ENCODE peak calls at places on chromosomes 16 and 17, in seven cellular contexts. One of them, this sample, is unnamed.

GRCh38 chr16:56354746-56355145 is 70.6 kb downstream of the AMFR start:
- DNase-seq in HCT116: no peak
- DNase-seq in heart left ventricle: no peak
- DNase-seq in T-helper 9 cell: no peak
- DNase-seq in T-helper 1 cell: no peak
- DNase-seq in endothelial cell: no peak
- DNase-seq in stimulated activated CD4-positive, alpha-beta T cell treated with anti-CD3 and anti-CD28 coated beads, Interleukin-2, amount 100 ng/mL, for 48 hours: no peak
- DNase-seq in this sample: no peak

GRCh38 chr17:16371742-16372141 is 9.1 kb upstream of the UBB start:
- DNase-seq in HCT116: no peak
- DNase-seq in stimulated activated CD4-positive, alpha-beta T cell treated with anti-CD3 and anti-CD28 coated beads, Interleukin-2, amount 100 ng/mL, for 48 hours: no peak
- DNase-seq in T-helper 1 cell: no peak
- DNase-seq in endothelial cell: no peak
- DNase-seq in T-helper 9 cell: no peak
- DNase-seq in heart left ventricle: no peak
- DNase-seq in this sample: no peak

GRCh38 chr17:45640141-45640850 is 143.8 kb upstream of the CRHR1 start:
- DNase-seq in T-helper 1 cell: peak
- DNase-seq in HCT116: peak
- DNase-seq in T-helper 9 cell: peak
- DNase-seq in endothelial cell: peak
- DNase-seq in stimulated activated CD4-positive, alpha-beta T cell treated with anti-CD3 and anti-CD28 coated beads, Interleukin-2, amount 100 ng/mL, for 48 hours: peak
- DNase-seq in heart left ventricle: peak
- DNase-seq in this sample: peak

GRCh38 chr17:79745641-79746105 is 14.9 kb downstream of the ENPP7 start:
- DNase-seq in heart left ventricle: no peak
- DNase-seq in T-helper 1 cell: no peak
- DNase-seq in HCT116: peak
- DNase-seq in endothelial cell: no peak
- DNase-seq in T-helper 9 cell: no peak
- DNase-seq in stimulated activated CD4-positive, alpha-beta T cell treated with anti-CD3 and anti-CD28 coated beads, Interleukin-2, amount 100 ng/mL, for 48 hours: no peak
- DNase-seq in this sample: no peak

GRCh38 chr17:81814748-81815645 is 11.0 kb downstream of the GCGR start:
- DNase-seq in endothelial cell: no peak
- DNase-seq in HCT116: no peak
- DNase-seq in stimulated activated CD4-positive, alpha-beta T cell treated with anti-CD3 and anti-CD28 coated beads, Interleukin-2, amount 100 ng/mL, for 48 hours: no peak
- DNase-seq in T-helper 1 cell: no peak
- DNase-seq in T-helper 9 cell: no peak
- DNase-seq in heart left ventricle: no peak
- DNase-seq in this sample: no peak

GRCh38 chr16:31709181-31709580 is 164.4 kb upstream of the ZNF267 start:
- DNase-seq in T-helper 9 cell: no peak
- DNase-seq in heart left ventricle: no peak
- DNase-seq in stimulated activated CD4-positive, alpha-beta T cell treated with anti-CD3 and anti-CD28 coated beads, Interleukin-2, amount 100 ng/mL, for 48 hours: no peak
- DNase-seq in T-helper 1 cell: no peak
- DNase-seq in endothelial cell: no peak
- DNase-seq in HCT116: no peak
- DNase-seq in this sample: no peak

GRCh38 chr17:77391668-77392375 is 251.1 kb downstream of the SEC14L1 start:
- DNase-seq in endothelial cell: no peak
- DNase-seq in T-helper 9 cell: no peak
- DNase-seq in HCT116: no peak
- DNase-seq in T-helper 1 cell: no peak
- DNase-seq in heart left ventricle: peak
- DNase-seq in stimulated activated CD4-positive, alpha-beta T cell treated with anti-CD3 and anti-CD28 coated beads, Interleukin-2, amount 100 ng/mL, for 48 hours: no peak
- DNase-seq in this sample: no peak

GRCh38 chr17:77186141-77186604 is 45.4 kb downstream of the SEC14L1 start:
- DNase-seq in T-helper 9 cell: no peak
- DNase-seq in endothelial cell: no peak
- DNase-seq in HCT116: no peak
- DNase-seq in heart left ventricle: peak
- DNase-seq in T-helper 1 cell: no peak
- DNase-seq in stimulated activated CD4-positive, alpha-beta T cell treated with anti-CD3 and anti-CD28 coated beads, Interleukin-2, amount 100 ng/mL, for 48 hours: peak
- DNase-seq in this sample: no peak

GRCh38 chr17:44223574-44224046 is 4.1 kb upstream of the UBTF start:
- DNase-seq in stimulated activated CD4-positive, alpha-beta T cell treated with anti-CD3 and anti-CD28 coated beads, Interleukin-2, amount 100 ng/mL, for 48 hours: no peak
- DNase-seq in T-helper 1 cell: no peak
- DNase-seq in endothelial cell: no peak
- DNase-seq in heart left ventricle: no peak
- DNase-seq in T-helper 9 cell: no peak
- DNase-seq in HCT116: no peak
- DNase-seq in this sample: no peak

GRCh38 chr17:38701504-38702165 is 3.4 kb upstream of the MLLT6 start:
- DNase-seq in heart left ventricle: peak
- DNase-seq in T-helper 9 cell: peak
- DNase-seq in HCT116: no peak
- DNase-seq in stimulated activated CD4-positive, alpha-beta T cell treated with anti-CD3 and anti-CD28 coated beads, Interleukin-2, amount 100 ng/mL, for 48 hours: peak
- DNase-seq in endothelial cell: no peak
- DNase-seq in T-helper 1 cell: peak
- DNase-seq in this sample: peak

GRCh38 chr17:58626905-58627304 is 64.9 kb downstream of the TEX14 start:
- DNase-seq in HCT116: no peak
- DNase-seq in T-helper 1 cell: no peak
- DNase-seq in endothelial cell: no peak
- DNase-seq in stimulated activated CD4-positive, alpha-beta T cell treated with anti-CD3 and anti-CD28 coated beads, Interleukin-2, amount 100 ng/mL, for 48 hours: no peak
- DNase-seq in T-helper 9 cell: no peak
- DNase-seq in heart left ventricle: no peak
- DNase-seq in this sample: no peak

GRCh38 chr16:30112197-30113030 is 923 bp downstream of the GDPD3 start:
- DNase-seq in HCT116: no peak
- DNase-seq in endothelial cell: peak
- DNase-seq in heart left ventricle: peak
- DNase-seq in T-helper 1 cell: peak
- DNase-seq in stimulated activated CD4-positive, alpha-beta T cell treated with anti-CD3 and anti-CD28 coated beads, Interleukin-2, amount 100 ng/mL, for 48 hours: peak
- DNase-seq in T-helper 9 cell: peak
- DNase-seq in this sample: peak

GRCh38 chr17:45255358-45255757 is 6.5 kb downstream of the SPATA32 start:
- DNase-seq in HCT116: no peak
- DNase-seq in T-helper 9 cell: no peak
- DNase-seq in T-helper 1 cell: no peak
- DNase-seq in endothelial cell: no peak
- DNase-seq in stimulated activated CD4-positive, alpha-beta T cell treated with anti-CD3 and anti-CD28 coated beads, Interleukin-2, amount 100 ng/mL, for 48 hours: no peak
- DNase-seq in heart left ventricle: no peak
- DNase-seq in this sample: no peak

GRCh38 chr16:23148513-23149266 is 562 bp downstream of the USP31 start:
- DNase-seq in T-helper 1 cell: peak
- DNase-seq in heart left ventricle: peak
- DNase-seq in stimulated activated CD4-positive, alpha-beta T cell treated with anti-CD3 and anti-CD28 coated beads, Interleukin-2, amount 100 ng/mL, for 48 hours: peak
- DNase-seq in HCT116: no peak
- DNase-seq in endothelial cell: peak
- DNase-seq in T-helper 9 cell: peak
- DNase-seq in this sample: peak

GRCh38 chr17:4988168-4988567 is 693 bp upstream of the CAMTA2 start:
- DNase-seq in stimulated activated CD4-positive, alpha-beta T cell treated with anti-CD3 and anti-CD28 coated beads, Interleukin-2, amount 100 ng/mL, for 48 hours: no peak
- DNase-seq in T-helper 1 cell: no peak
- DNase-seq in heart left ventricle: peak
- DNase-seq in HCT116: no peak
- DNase-seq in T-helper 9 cell: no peak
- DNase-seq in endothelial cell: no peak
- DNase-seq in this sample: no peak

GRCh38 chr16:58110590-58111330 is 18.4 kb downstream of the CFAP20 start:
- DNase-seq in endothelial cell: no peak
- DNase-seq in T-helper 9 cell: no peak
- DNase-seq in heart left ventricle: no peak
- DNase-seq in stimulated activated CD4-positive, alpha-beta T cell treated with anti-CD3 and anti-CD28 coated beads, Interleukin-2, amount 100 ng/mL, for 48 hours: no peak
- DNase-seq in T-helper 1 cell: no peak
- DNase-seq in HCT116: no peak
- DNase-seq in this sample: no peak

GRCh38 chr17:71237903-71238538 is 882.8 kb upstream of the SOX9 start:
- DNase-seq in endothelial cell: no peak
- DNase-seq in T-helper 9 cell: no peak
- DNase-seq in stimulated activated CD4-positive, alpha-beta T cell treated with anti-CD3 and anti-CD28 coated beads, Interleukin-2, amount 100 ng/mL, for 48 hours: no peak
- DNase-seq in heart left ventricle: no peak
- DNase-seq in HCT116: peak
- DNase-seq in T-helper 1 cell: no peak
- DNase-seq in this sample: no peak

GRCh38 chr16:88360999-88361398 is 21.8 kb upstream of the ZNF469 start:
- DNase-seq in heart left ventricle: no peak
- DNase-seq in stimulated activated CD4-positive, alpha-beta T cell treated with anti-CD3 and anti-CD28 coated beads, Interleukin-2, amount 100 ng/mL, for 48 hours: no peak
- DNase-seq in T-helper 1 cell: no peak
- DNase-seq in endothelial cell: no peak
- DNase-seq in HCT116: no peak
- DNase-seq in T-helper 9 cell: no peak
- DNase-seq in this sample: no peak

GRCh38 chr16:3214904-3215600 is 19.9 kb downstream of the ZNF200 start:
- DNase-seq in heart left ventricle: no peak
- DNase-seq in T-helper 9 cell: no peak
- DNase-seq in stimulated activated CD4-positive, alpha-beta T cell treated with anti-CD3 and anti-CD28 coated beads, Interleukin-2, amount 100 ng/mL, for 48 hours: no peak
- DNase-seq in HCT116: no peak
- DNase-seq in endothelial cell: no peak
- DNase-seq in T-helper 1 cell: peak
- DNase-seq in this sample: peak

GRCh38 chr16:21277927-21278706 is at the start of gene CRYM:
- DNase-seq in T-helper 9 cell: peak
- DNase-seq in heart left ventricle: peak
- DNase-seq in endothelial cell: peak
- DNase-seq in stimulated activated CD4-positive, alpha-beta T cell treated with anti-CD3 and anti-CD28 coated beads, Interleukin-2, amount 100 ng/mL, for 48 hours: peak
- DNase-seq in HCT116: no peak
- DNase-seq in T-helper 1 cell: peak
- DNase-seq in this sample: peak

GRCh38 chr16:49833055-49833454 is 22.9 kb downstream of the ZNF423 start:
- DNase-seq in T-helper 9 cell: no peak
- DNase-seq in stimulated activated CD4-positive, alpha-beta T cell treated with anti-CD3 and anti-CD28 coated beads, Interleukin-2, amount 100 ng/mL, for 48 hours: no peak
- DNase-seq in HCT116: no peak
- DNase-seq in endothelial cell: peak
- DNase-seq in heart left ventricle: peak
- DNase-seq in T-helper 1 cell: no peak
- DNase-seq in this sample: no peak

GRCh38 chr16:3945751-3946603 is 65.5 kb upstream of the CREBBP start:
- DNase-seq in T-helper 1 cell: no peak
- DNase-seq in endothelial cell: no peak
- DNase-seq in stimulated activated CD4-positive, alpha-beta T cell treated with anti-CD3 and anti-CD28 coated beads, Interleukin-2, amount 100 ng/mL, for 48 hours: no peak
- DNase-seq in T-helper 9 cell: no peak
- DNase-seq in HCT116: peak
- DNase-seq in heart left ventricle: peak
- DNase-seq in this sample: no peak

GRCh38 chr16:54212893-54213292 is 73.7 kb downstream of the IRX3 start:
- DNase-seq in T-helper 9 cell: no peak
- DNase-seq in T-helper 1 cell: no peak
- DNase-seq in endothelial cell: no peak
- DNase-seq in HCT116: no peak
- DNase-seq in stimulated activated CD4-positive, alpha-beta T cell treated with anti-CD3 and anti-CD28 coated beads, Interleukin-2, amount 100 ng/mL, for 48 hours: no peak
- DNase-seq in heart left ventricle: no peak
- DNase-seq in this sample: no peak

GRCh38 chr17:73589096-73589980 is 54.9 kb downstream of the SDK2 start:
- DNase-seq in T-helper 9 cell: no peak
- DNase-seq in endothelial cell: no peak
- DNase-seq in HCT116: no peak
- DNase-seq in T-helper 1 cell: no peak
- DNase-seq in stimulated activated CD4-positive, alpha-beta T cell treated with anti-CD3 and anti-CD28 coated beads, Interleukin-2, amount 100 ng/mL, for 48 hours: no peak
- DNase-seq in heart left ventricle: no peak
- DNase-seq in this sample: no peak

This sample was measured in effector memory CD4-positive, alpha-beta T cell.